ENCODE peak calls at places on chromosomes 13 and 19, in seven cellular contexts. H is heart right ventricle, Y is tibial artery, G is NCI-H1417, L is KG1, B is T-helper 2 cell, P is Daoy. R is an unnamed sample.

GRCh38 chr19:45468159-45468651 is 409 bp downstream of the FOSB start:
- DNase-seq in P (peak; percentile 58), L (no peak), Y (no peak), B (no peak), G (no peak), H (no peak), R (no peak)

GRCh38 chr13:28655566-28655965 is 3.4 kb upstream of the POMP start:
- DNase-seq in Y (no peak), G (no peak), B (no peak), L (no peak), P (no peak), H (no peak), R (no peak)

GRCh38 chr19:7851623-7852500 is 21.8 kb downstream of the EVI5L start:
- DNase-seq in L (no peak), Y (no peak), G (no peak), B (no peak), P (no peak), H (no peak), R (no peak)

GRCh38 chr13:74250738-74251190 is 116.6 kb upstream of the KLF12 start:
- DNase-seq in B (no peak), H (no peak), G (no peak), L (no peak), Y (no peak), P (peak; percentile 61), R (no peak)

GRCh38 chr13:73220966-73221720 is 162.3 kb downstream of the KLF5 start:
- DNase-seq in B (no peak), H (no peak), G (no peak), P (no peak), L (no peak), Y (no peak), R (no peak)

GRCh38 chr19:10836478-10837325 is 690 bp upstream of the TMED1 start:
- DNase-seq in L (no peak), B (peak; percentile 64), P (no peak), H (peak; percentile 88), G (no peak), Y (peak; percentile 71), R (peak; percentile 87)

GRCh38 chr19:4454952-4455738 is 2.4 kb downstream of the UBXN6 start:
- DNase-seq in P (peak; percentile 14), G (no peak), H (no peak), L (no peak), Y (peak; percentile 48), B (no peak), R (no peak)

GRCh38 chr13:40470665-40471064 is 195.8 kb downstream of the FOXO1 start:
- DNase-seq in Y (peak; percentile 72), P (no peak), B (no peak), G (no peak), H (no peak), L (no peak), R (no peak)

GRCh38 chr13:101473458-101473857 is 21.0 kb downstream of the ITGBL1 start:
- DNase-seq in Y (peak; percentile 62), L (no peak), B (no peak), P (peak; percentile 27), G (no peak), H (no peak), R (no peak)

GRCh38 chr13:24036115-24036514 is 124.4 kb upstream of the SPATA13 start:
- DNase-seq in Y (no peak), B (no peak), G (no peak), P (no peak), H (no peak), L (no peak), R (no peak)

GRCh38 chr13:84431646-84432045 is 549.4 kb upstream of the SLITRK1 start:
- DNase-seq in H (no peak), Y (no peak), P (no peak), L (no peak), B (no peak), G (no peak), R (no peak)

GRCh38 chr13:79937311-79938243 is 403.3 kb downstream of the SPRY2 start:
- DNase-seq in L (no peak), H (no peak), G (no peak), Y (no peak), P (no peak), B (no peak), R (no peak)

GRCh38 chr19:4229179-4229931 is at the start of gene EBI3:
- DNase-seq in P (peak; percentile 87), B (peak; percentile 31), H (no peak), L (no peak), Y (peak; percentile 27), G (peak; percentile 35), R (no peak)

GRCh38 chr13:83377486-83377885 is 504.8 kb downstream of the SLITRK1 start:
- DNase-seq in H (no peak), L (no peak), Y (no peak), B (no peak), G (no peak), P (no peak), R (no peak)

GRCh38 chr13:47959468-47960088 is 41.5 kb downstream of the SUCLA2 start:
- DNase-seq in H (no peak), G (no peak), B (no peak), P (no peak), Y (no peak), L (no peak), R (no peak)

GRCh38 chr19:29420482-29421185 is 105.2 kb upstream of the VSTM2B start:
- DNase-seq in Y (no peak), B (no peak), G (no peak), L (no peak), P (no peak), H (no peak), R (no peak)

GRCh38 chr13:57345526-57345925 is 178.5 kb downstream of the PRR20E start:
- DNase-seq in Y (no peak), G (no peak), H (no peak), P (no peak), B (no peak), L (no peak), R (no peak)

GRCh38 chr13:49351871-49352270 is 92.0 kb downstream of the CAB39L start:
- DNase-seq in G (no peak), L (no peak), H (no peak), Y (no peak), P (peak; percentile 31), B (no peak), R (no peak)

GRCh38 chr19:12194827-12195500 is 32.1 kb downstream of the ZNF136 start:
- DNase-seq in B (peak; percentile 24), P (peak; percentile 85), L (no peak), Y (peak; percentile 83), H (peak; percentile 84), G (no peak), R (no peak)

GRCh38 chr13:27028683-27029480 is 142.7 kb downstream of the USP12 start:
- DNase-seq in L (no peak), P (no peak), H (no peak), G (no peak), B (no peak), Y (no peak), R (no peak)

GRCh38 chr13:92984151-92984550 is 242.5 kb upstream of the GPC6 start:
- DNase-seq in L (no peak), Y (no peak), H (no peak), B (no peak), G (no peak), P (no peak), R (no peak)

R was measured in DND-41.